ENCODE peak calls at places on chromosome 9, in nine cellular contexts. V is GM06990, X is heart left ventricle, Q is body of pancreas, F is heart right ventricle, T is bronchial epithelial cell, J is adrenal gland, I is astrocyte, G is breast epithelium. P is an unnamed sample.

GRCh38 chr9:10678790-10679189 is 66.0 kb upstream of the PTPRD start:
- DNase-seq in V (no peak), X (no peak), Q (no peak), F (no peak), T (peak; percentile 78), J (no peak), I (peak; percentile 25), G (no peak), P (no peak)

GRCh38 chr9:130908129-130908877 is 11.7 kb upstream of the QRFP start:
- DNase-seq in V (no peak), X (no peak), Q (no peak), F (no peak), T (peak; percentile 35), J (no peak), I (no peak), G (no peak), P (no peak)

GRCh38 chr9:74147906-74148305 is 349.2 kb upstream of the RORB start:
- DNase-seq in V (no peak), X (no peak), Q (no peak), F (no peak), T (peak; percentile 35), J (no peak), I (peak; percentile 29), G (no peak), P (no peak)

GRCh38 chr9:129900263-129901041 is 65.2 kb downstream of the USP20 start:
- DNase-seq in V (peak; percentile 74), X (no peak), Q (no peak), F (no peak), T (no peak), J (no peak), I (no peak), G (no peak), P (no peak)

GRCh38 chr9:114803886-114804285 is 2.0 kb downstream of the TNFSF15 start:
- DNase-seq in V (no peak), X (no peak), Q (no peak), F (no peak), T (no peak), J (no peak), I (peak; percentile 11), G (no peak), P (no peak)

GRCh38 chr9:124357591-124358361 is 57.5 kb downstream of the PSMB7 start:
- DNase-seq in V (peak; percentile 16), X (no peak), Q (no peak), F (no peak), T (no peak), J (no peak), I (no peak), G (no peak), P (no peak)

GRCh38 chr9:114233806-114234205 is 78.5 kb downstream of the COL27A1 start:
- DNase-seq in V (no peak), X (no peak), Q (no peak), F (peak; percentile 68), T (no peak), J (peak; percentile 52), I (no peak), G (no peak), P (no peak)

GRCh38 chr9:78021692-78022091 is 9.9 kb downstream of the GNAQ start:
- DNase-seq in V (no peak), X (peak; percentile 44), Q (no peak), F (no peak), T (no peak), J (no peak), I (no peak), G (no peak), P (no peak)

GRCh38 chr9:114336157-114336556 is 6.5 kb downstream of the ORM2 start:
- DNase-seq in V (no peak), X (no peak), Q (no peak), F (no peak), T (no peak), J (no peak), I (no peak), G (no peak), P (no peak)

GRCh38 chr9:95793924-95794828 is 81.3 kb upstream of the ERCC6L2 start:
- DNase-seq in V (no peak), X (no peak), Q (no peak), F (peak; percentile 26), T (peak; percentile 35), J (no peak), I (peak; percentile 97), G (no peak), P (peak; percentile 93)

GRCh38 chr9:88590558-88591146 is 55.7 kb downstream of the NXNL2 start:
- DNase-seq in V (no peak), X (no peak), Q (no peak), F (no peak), T (no peak), J (no peak), I (no peak), G (no peak), P (no peak)

GRCh38 chr9:89822996-89823395 is 218.2 kb downstream of the GADD45G start:
- DNase-seq in V (no peak), X (no peak), Q (no peak), F (no peak), T (no peak), J (no peak), I (no peak), G (no peak), P (no peak)

GRCh38 chr9:87497604-87498045 is at the start of gene DAPK1:
- DNase-seq in V (peak; percentile 86), X (peak; percentile 43), Q (peak; percentile 81), F (peak; percentile 21), T (no peak), J (peak; percentile 27), I (peak; percentile 37), G (no peak), P (no peak)

GRCh38 chr9:130982636-130983282 is 26.2 kb upstream of the LAMC3 start:
- DNase-seq in V (no peak), X (no peak), Q (no peak), F (no peak), T (no peak), J (no peak), I (no peak), G (no peak), P (no peak)

GRCh38 chr9:37197158-37198033 is 77.0 kb downstream of the ZCCHC7 start:
- DNase-seq in V (peak; percentile 71), X (no peak), Q (no peak), F (no peak), T (peak; percentile 84), J (no peak), I (no peak), G (no peak), P (no peak)

GRCh38 chr9:87678650-87679355 is 47.1 kb upstream of the CTSL start:
- DNase-seq in V (no peak), X (no peak), Q (peak; percentile 72), F (peak; percentile 67), T (peak; percentile 61), J (peak; percentile 66), I (peak; percentile 42), G (no peak), P (no peak)

GRCh38 chr9:136430591-136431234 is 8.9 kb downstream of the INPP5E start:
- DNase-seq in V (no peak), X (no peak), Q (no peak), F (no peak), T (no peak), J (no peak), I (no peak), G (no peak), P (no peak)
- H3K4me3 ChIP-seq in V (no peak overlapping the region), X (no peak overlapping the region), Q (no peak overlapping the region), F (no peak overlapping the region), T (no peak overlapping the region), J (no peak overlapping the region), I (no peak overlapping the region), G (no peak overlapping the region), P (no peak overlapping the region)

GRCh38 chr9:127829205-127829935 is 25.1 kb downstream of the ENG start:
- DNase-seq in V (no peak), X (no peak), Q (no peak), F (no peak), T (no peak), J (no peak), I (no peak), G (no peak), P (no peak)

GRCh38 chr9:127826253-127826913 is 23.7 kb downstream of the FPGS start:
- DNase-seq in V (no peak), X (no peak), Q (no peak), F (no peak), T (no peak), J (no peak), I (no peak), G (no peak), P (no peak)

GRCh38 chr9:127825319-127826051 is 22.8 kb downstream of the FPGS start:
- DNase-seq in V (no peak), X (peak; percentile 65), Q (peak; percentile 55), F (no peak), T (no peak), J (peak; percentile 56), I (no peak), G (no peak), P (no peak)

GRCh38 chr9:127832248-127832647 is 22.2 kb downstream of the ENG start:
- DNase-seq in V (no peak), X (no peak), Q (no peak), F (no peak), T (no peak), J (peak; percentile 8), I (peak; percentile 30), G (no peak), P (no peak)

DNA sequence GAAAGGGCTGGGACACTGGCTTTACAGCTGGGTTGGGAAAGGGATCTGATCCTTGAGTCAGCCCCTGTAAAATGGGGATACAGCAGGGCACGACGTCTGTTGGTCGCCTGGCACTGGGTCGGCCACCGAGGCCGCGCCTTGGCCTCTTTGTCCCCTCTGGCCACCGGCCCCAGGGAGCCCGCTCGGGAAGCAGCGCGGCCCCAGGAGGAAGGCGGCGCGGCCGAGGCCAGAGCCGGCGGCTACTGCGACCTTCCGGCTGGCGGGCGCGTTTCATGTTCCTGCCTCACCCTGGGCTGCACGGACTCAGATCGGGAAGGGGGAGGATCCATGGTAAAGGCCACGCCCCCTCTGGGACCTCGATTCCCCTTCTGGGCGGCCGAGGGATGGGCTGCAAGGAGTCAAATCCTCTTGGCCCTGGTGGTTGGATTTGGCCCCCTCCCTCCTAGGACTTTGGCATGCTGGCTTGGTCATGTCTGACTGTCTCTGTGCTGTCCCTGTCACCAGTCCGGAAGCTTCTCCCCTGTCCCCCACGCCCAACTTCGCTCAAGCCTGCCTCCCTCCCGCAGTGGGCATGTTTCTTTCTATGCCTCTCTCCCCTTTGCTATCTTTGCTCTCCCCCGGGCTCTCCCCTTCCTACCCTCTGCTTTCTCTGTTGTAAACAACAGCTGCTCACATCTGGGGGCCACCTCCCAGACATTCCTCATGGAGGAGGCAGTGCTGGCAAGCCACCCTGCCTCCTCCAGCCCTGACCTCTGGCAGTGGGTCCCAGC is 25.8 kb downstream of the FPGS start:
- DNase-seq in V (no peak), X (peak; percentile 95), Q (peak; percentile 82), F (peak; percentile 94), T (peak; percentile 31), J (peak; percentile 93), I (no peak), G (peak; percentile 72), P (no peak)
- H3K4me3 ChIP-seq in V (no peak overlapping the region), X (peak overlapping the region; percentile 25), Q (no peak overlapping the region), F (peak overlapping the region; percentile 33), T (peak overlapping the region; percentile 6), J (no peak overlapping the region), I (no peak overlapping the region), G (peak overlapping the region; percentile 31), P (peak overlapping the region; percentile 9)

GRCh38 chr9:69984831-69985230 is 58.8 kb upstream of the MAMDC2 start:
- DNase-seq in V (no peak), X (no peak), Q (no peak), F (no peak), T (no peak), J (no peak), I (no peak), G (no peak), P (no peak)
- H3K4me3 ChIP-seq in V (no peak overlapping the region), X (no peak overlapping the region), Q (no peak overlapping the region), F (no peak overlapping the region), T (no peak overlapping the region), J (no peak overlapping the region), I (no peak overlapping the region), G (no peak overlapping the region), P (no peak overlapping the region)

GRCh38 chr9:91207889-91208651 is 153.6 kb downstream of the AUH start:
- DNase-seq in V (peak; percentile 79), X (no peak), Q (peak; percentile 63), F (no peak), T (peak; percentile 37), J (no peak), I (peak; percentile 58), G (no peak), P (peak; percentile 58)
- H3K4me3 ChIP-seq in V (no peak overlapping the region), X (no peak overlapping the region), Q (no peak overlapping the region), F (no peak overlapping the region), T (no peak overlapping the region), J (no peak overlapping the region), I (no peak overlapping the region), G (no peak overlapping the region), P (no peak overlapping the region)

P was measured in skeletal muscle cell.